ENCODE peak calls at places on chromosomes 3 and 15, in four cellular contexts. I, S, E and R are unnamed samples.

GRCh38 chr3:193971268-193971751 is 164.6 kb upstream of the HES1 start:
- DNase-seq in E (no peak), S (no peak), I (no peak), R (peak)

GRCh38 chr3:47428585-47429145 is 47.1 kb downstream of the SCAP start:
- DNase-seq in I (no peak), E (no peak), S (no peak), R (no peak)

GRCh38 chr3:71662553-71662952 is 62.6 kb downstream of the EIF4E3 start:
- DNase-seq in I (no peak), E (no peak), S (no peak), R (no peak)

GRCh38 chr15:81301815-81302399 is 22.0 kb downstream of the STARD5 start:
- DNase-seq in I (no peak), S (no peak), E (no peak), R (peak)

GRCh38 chr3:145865329-145865904 is 295.6 kb downstream of the PLOD2 start:
- DNase-seq in I (no peak), E (no peak), S (no peak), R (no peak)

GRCh38 chr3:23203651-23204111 is 554 bp downstream of the UBE2E2 start:
- DNase-seq in E (no peak), S (peak), I (no peak), R (no peak)

GRCh38 chr3:39142067-39142466 is 11.3 kb downstream of the CSRNP1 start:
- DNase-seq in E (no peak), I (no peak), S (no peak), R (no peak)

GRCh38 chr15:64855206-64856000 is 13.7 kb downstream of the PLEKHO2 start:
- DNase-seq in I (no peak), S (no peak), E (no peak), R (no peak)

GRCh38 chr3:79018671-79019136 is 749.1 kb downstream of the ROBO1 start:
- DNase-seq in I (no peak), E (no peak), S (peak), R (no peak)

GRCh38 chr3:123053107-123053506 is 13.7 kb upstream of the PDIA5 start:
- DNase-seq in I (no peak), S (no peak), E (no peak), R (no peak)

GRCh38 chr3:12983326-12983725 is 89.9 kb downstream of the IQSEC1 start:
- DNase-seq in S (no peak), E (no peak), I (no peak), R (no peak)

GRCh38 chr3:11288786-11289637 is 16.8 kb downstream of the ATG7 start:
- DNase-seq in S (no peak), I (peak), E (peak), R (peak)

GRCh38 chr3:74691946-74692345 is 77.5 kb upstream of the CNTN3 start:
- DNase-seq in I (no peak), E (no peak), S (no peak), R (no peak)

GRCh38 chr3:139427283-139428060 is 38.0 kb upstream of the COPB2 start:
- DNase-seq in E (peak), I (peak), S (no peak), R (peak)

GRCh38 chr3:128068156-128068620 is 16.0 kb downstream of the SEC61A1 start:
- DNase-seq in S (peak), E (peak), I (peak), R (no peak)

GRCh38 chr3:134640872-134641470 is 9.9 kb downstream of the KY start:
- DNase-seq in S (peak), E (peak), I (peak), R (no peak)

GRCh38 chr3:109081746-109082510 is 36.0 kb downstream of the MORC1 start:
- DNase-seq in I (peak), E (peak), S (peak), R (peak)

GRCh38 chr3:56915969-56916586 is 114.3 kb upstream of the ARHGEF3 start:
- DNase-seq in S (no peak), E (no peak), I (no peak), R (peak)

GRCh38 chr3:108097326-108098035 is 6.7 kb upstream of the CD47 start:
- DNase-seq in E (no peak), S (no peak), I (no peak), R (no peak)

GRCh38 chr3:177602601-177603136 is 405.4 kb upstream of the TBL1XR1 start:
- DNase-seq in S (no peak), E (no peak), I (no peak), R (no peak)

GRCh38 chr3:126417461-126418255 is 22.9 kb downstream of the CFAP100 start:
- DNase-seq in S (peak), I (no peak), E (no peak), R (no peak)

GRCh38 chr15:77386626-77387025 is 33.3 kb downstream of the PEAK1 start:
- DNase-seq in E (no peak), I (no peak), S (no peak), R (no peak)

DNA sequence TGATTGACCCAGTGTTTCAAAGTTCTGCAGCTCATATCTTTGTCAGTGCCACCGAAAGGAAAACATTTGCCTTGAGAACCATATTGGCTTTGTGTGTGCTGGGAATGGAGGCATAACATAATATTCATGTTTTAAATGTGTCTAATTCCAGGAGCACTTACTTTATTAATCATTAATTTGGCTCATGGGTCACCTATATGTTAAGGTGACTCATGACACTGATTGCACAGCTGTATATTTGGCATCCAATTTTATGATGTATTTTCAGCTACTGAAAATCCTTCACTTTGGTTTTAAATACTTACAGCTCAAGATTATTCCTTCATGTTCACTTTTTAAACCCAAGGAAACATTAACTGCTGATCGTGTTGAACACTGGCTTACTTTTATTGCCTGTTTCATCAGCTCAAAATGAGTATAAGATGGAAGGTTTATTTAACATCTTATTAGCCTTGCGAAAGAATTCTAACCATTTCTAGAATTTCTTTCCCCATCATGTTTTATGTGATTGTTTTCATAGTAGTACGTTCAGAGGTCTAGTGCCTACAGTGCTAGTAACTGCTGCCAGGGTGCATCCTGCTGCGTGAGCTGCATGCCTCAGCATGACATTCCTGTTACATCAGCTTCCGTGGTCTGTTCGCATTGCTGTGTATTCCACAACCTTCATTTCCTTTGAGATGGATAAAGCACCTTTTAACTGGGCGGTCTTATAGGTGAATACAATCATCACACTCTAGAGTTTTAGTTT is 63.7 kb downstream of the LRCH3 start:
- DNase-seq in E (no peak), S (no peak), I (peak), R (no peak)
- TF ChIP-seq EGR1 in E (no peak), S (no peak), I (no peak), R (no peak)

DNA sequence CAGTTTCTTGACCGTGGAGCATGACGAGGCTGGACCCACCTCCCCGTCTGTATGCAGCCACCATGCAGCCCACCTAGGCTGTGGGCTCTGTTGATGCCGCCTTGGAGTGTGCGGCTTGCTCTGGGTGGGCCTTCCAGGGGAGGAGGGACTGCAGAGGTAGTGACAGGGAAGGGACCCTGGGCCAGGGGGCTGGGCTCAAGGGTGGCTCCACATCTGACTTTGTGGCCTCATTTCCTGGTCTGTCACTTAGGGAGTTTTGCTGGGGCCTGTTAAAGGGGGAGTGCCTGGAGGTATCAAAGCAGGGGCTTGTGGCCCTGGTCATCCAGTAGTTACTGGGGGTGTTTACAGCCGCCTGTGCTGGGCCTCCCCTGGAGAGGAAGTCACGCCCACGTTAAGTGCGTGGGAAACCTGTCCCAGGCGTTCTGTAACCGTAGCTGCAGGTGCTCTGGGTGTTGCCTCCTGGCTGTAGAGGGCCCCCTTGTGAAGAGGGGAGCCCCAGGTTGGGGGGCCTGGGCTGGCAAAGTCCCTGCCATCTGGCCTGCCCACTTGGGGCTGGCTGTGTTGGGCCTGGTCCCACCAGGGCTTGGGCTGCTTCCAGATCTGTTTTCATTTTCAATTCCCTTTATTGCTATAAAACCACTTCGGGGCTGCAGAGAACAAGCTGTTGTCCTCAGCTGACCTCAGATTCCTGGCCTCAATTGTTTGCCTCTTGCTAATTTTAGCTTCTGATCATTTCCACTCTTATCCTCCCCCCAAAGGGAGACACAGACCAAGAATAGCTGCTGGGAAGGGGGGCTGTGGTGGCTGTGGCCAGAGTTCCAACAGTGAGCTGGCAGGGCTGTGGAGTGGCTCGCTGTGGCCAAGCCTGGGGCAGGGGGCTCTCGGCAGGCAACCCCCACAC is 26.5 kb downstream of the KLF13 start:
- DNase-seq in E (peak), S (no peak), I (no peak), R (peak)
- TF ChIP-seq RAD21 in E (no peak), S (no peak), I (no peak), R (no peak)

GRCh38 chr3:143972155-143972494 is 502 bp downstream of the DIPK2A start:
- DNase-seq in I (no peak), S (no peak), E (no peak), R (no peak)
- TF ChIP-seq EGR1 in I (no peak), S (no peak), E (no peak), R (peak)

GRCh38 chr3:154921351-154921750 is 158.8 kb upstream of the MME start:
- DNase-seq in S (no peak), I (no peak), E (no peak), R (no peak)

GRCh38 chr3:154919226-154919625 is 160.9 kb upstream of the MME start:
- DNase-seq in E (no peak), S (no peak), I (no peak), R (no peak)
- TF ChIP-seq RAD21 in E (no peak), S (no peak), I (no peak), R (no peak)

DNA sequence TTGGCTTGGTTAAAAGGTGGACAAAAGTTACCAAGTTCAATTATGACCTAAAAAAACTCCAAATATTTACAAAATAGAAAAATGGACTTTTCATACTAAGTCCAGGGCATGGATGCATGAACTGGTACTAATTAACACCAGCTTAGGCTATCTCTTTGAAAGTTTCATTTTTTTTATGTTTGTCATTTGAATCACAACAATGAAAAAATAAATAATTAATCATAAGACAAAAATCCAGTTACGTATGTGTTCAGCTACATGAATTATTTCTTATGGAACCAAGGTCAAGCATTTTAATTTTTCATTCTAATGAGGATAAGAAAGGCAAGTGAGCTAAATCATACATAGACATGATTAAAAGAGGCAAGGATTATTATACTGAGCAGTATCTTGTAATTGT is 23.7 kb upstream of the STRIT1 start:
- DNase-seq in E (no peak), I (no peak), S (no peak), R (no peak)
- TF ChIP-seq EGR1 in E (no peak), I (no peak), S (no peak), R (no peak)

GRCh38 chr3:146970236-146970635 is 365.1 kb upstream of the PLSCR5 start:
- DNase-seq in E (no peak), I (no peak), S (no peak), R (no peak)
- TF ChIP-seq RAD21 in E (no peak), I (no peak), S (no peak), R (no peak)

DNA sequence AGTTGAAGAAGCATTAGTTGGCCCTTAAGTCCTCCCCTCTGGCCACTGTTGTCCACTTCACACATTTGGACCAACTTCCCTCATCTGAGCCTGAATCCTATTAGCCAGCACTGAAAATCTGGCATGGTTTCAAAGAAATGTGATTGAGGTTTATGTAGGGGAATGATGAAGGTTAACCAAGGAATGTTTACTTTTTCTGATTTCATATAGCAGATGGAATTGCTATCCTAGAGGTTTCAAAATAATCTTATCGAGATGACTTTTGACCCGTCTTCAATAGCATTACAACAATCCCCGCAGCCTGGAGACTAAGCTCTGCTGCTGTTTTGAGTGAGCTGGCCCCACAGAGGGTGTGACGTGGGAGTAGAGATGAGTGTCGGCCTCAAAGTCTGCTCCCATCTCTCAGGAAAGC is 200.8 kb upstream of the IL12A start:
- DNase-seq in S (no peak), E (no peak), I (no peak), R (no peak)
- TF ChIP-seq EGR1 in S (no peak), E (no peak), I (no peak), R (no peak)

GRCh38 chr15:63362196-63362595 is 19.4 kb downstream of the CA12 start:
- DNase-seq in E (peak), I (no peak), S (no peak), R (no peak)
- TF ChIP-seq RAD21 in E (no peak), I (no peak), S (no peak), R (no peak)